ENCODE peak calls at places on chromosomes 13 and 19, in four cellular contexts. S, E, O and F are unnamed samples.
A peak's percentile ranks its signal among the peaks of the same experiment; 100 is the strongest.

GRCh38 chr13:30738946-30739528 is 3.7 kb downstream of the ALOX5AP start:
- DNase-seq in O (no peak), E (no peak), S (no peak), F (no peak)

GRCh38 chr13:110309159-110309476 is 2.0 kb downstream of the COL4A2 start:
- DNase-seq in S (no peak), E (no peak), O (no peak), F (no peak)

GRCh38 chr13:67094952-67095351 is 135.2 kb downstream of the PCDH9 start:
- DNase-seq in O (no peak), S (no peak), E (no peak), F (no peak)

GRCh38 chr19:38929929-38930775 is at the start of gene SARS2:
- DNase-seq in E (peak; percentile 90), S (peak; percentile 97), O (peak; percentile 95), F (peak; percentile 93)

GRCh38 chr19:18475004-18475453 is 37.1 kb upstream of the ISYNA1 start:
- DNase-seq in O (no peak), E (no peak), S (peak; percentile 81), F (no peak)

GRCh38 chr19:55257461-55258411 is 1.1 kb downstream of the PPP6R1 start:
- DNase-seq in O (peak; percentile 47), S (no peak), E (no peak), F (no peak)

GRCh38 chr13:43293561-43293960 is 270.2 kb downstream of the DNAJC15 start:
- DNase-seq in O (no peak), S (no peak), E (no peak), F (no peak)

GRCh38 chr19:35822579-35822978 is 9.9 kb upstream of the PRODH2 start:
- DNase-seq in S (no peak), E (no peak), O (no peak), F (no peak)

GRCh38 chr19:30228113-30228725 is 144.0 kb upstream of the ZNF536 start:
- DNase-seq in S (no peak), O (peak; percentile 14), E (no peak), F (peak; percentile 54)

GRCh38 chr19:44741841-44742352 is 6.6 kb upstream of the BCL3 start:
- DNase-seq in O (peak; percentile 97), E (no peak), S (no peak), F (peak; percentile 99)

GRCh38 chr13:112690242-112690943 is 555 bp downstream of the ATP11A start:
- DNase-seq in E (no peak), O (peak; percentile 58), S (peak; percentile 6), F (peak; percentile 51)

GRCh38 chr13:32261567-32261966 is 53.6 kb downstream of the ZAR1L start:
- DNase-seq in S (no peak), O (peak; percentile 41), E (no peak), F (peak; percentile 67)

GRCh38 chr19:6586056-6586455 is 4.9 kb downstream of the CD70 start:
- DNase-seq in S (no peak), E (no peak), O (no peak), F (no peak)

GRCh38 chr19:41734156-41734555 is 21.2 kb upstream of the CEACAM6 start:
- DNase-seq in O (peak; percentile 38), S (no peak), E (no peak), F (no peak)

GRCh38 chr19:2503521-2504109 is 27.7 kb downstream of the GADD45B start:
- DNase-seq in E (peak; percentile 50), S (peak; percentile 75), O (no peak), F (no peak)

GRCh38 chr19:46745521-46746280 is at the start of gene FKRP:
- DNase-seq in E (peak; percentile 27), O (no peak), S (peak; percentile 22), F (no peak)

GRCh38 chr13:41694902-41695301 is 237.6 kb downstream of the RGCC start:
- DNase-seq in S (no peak), E (no peak), O (peak; percentile 12), F (peak; percentile 56)